ENCODE peak calls at places on chromosomes 2 and 18, in nine cellular contexts. One of them, this sample, is unnamed.

GRCh38 chr2:236190674-236191073 is 22.5 kb upstream of the GBX2 start:
- DNase-seq in kidney epithelial cell: no peak
- DNase-seq in psoas muscle: no peak
- DNase-seq in stimulated activated CD4-positive, alpha-beta T cell treated with anti-CD3 and anti-CD28 coated beads, Interleukin-1b, Interleukin-23, amount 100 ng/mL, for 24 hours: no peak
- DNase-seq in GM12878: no peak
- DNase-seq in HT1080: no peak
- DNase-seq in endothelial cell of umbilical vein: no peak
- DNase-seq in AG09309: no peak
- DNase-seq in activated T-cell treated with anti-CD3 and anti-CD28 coated beads, Interleukin-2, amount 50 U/mL, for 72 hours: no peak
- DNase-seq in this sample: no peak

GRCh38 chr18:5534845-5535244 is 9.0 kb downstream of the EPB41L3 start:
- DNase-seq in kidney epithelial cell: peak
- DNase-seq in psoas muscle: no peak
- DNase-seq in stimulated activated CD4-positive, alpha-beta T cell treated with anti-CD3 and anti-CD28 coated beads, Interleukin-1b, Interleukin-23, amount 100 ng/mL, for 24 hours: no peak
- DNase-seq in GM12878: no peak
- DNase-seq in HT1080: peak
- DNase-seq in endothelial cell of umbilical vein: no peak
- DNase-seq in AG09309: no peak
- DNase-seq in activated T-cell treated with anti-CD3 and anti-CD28 coated beads, Interleukin-2, amount 50 U/mL, for 72 hours: peak
- DNase-seq in this sample: no peak

GRCh38 chr2:33909945-33910344 is 310.8 kb upstream of the FAM98A start:
- DNase-seq in kidney epithelial cell: no peak
- DNase-seq in psoas muscle: no peak
- DNase-seq in stimulated activated CD4-positive, alpha-beta T cell treated with anti-CD3 and anti-CD28 coated beads, Interleukin-1b, Interleukin-23, amount 100 ng/mL, for 24 hours: no peak
- DNase-seq in GM12878: no peak
- DNase-seq in HT1080: no peak
- DNase-seq in endothelial cell of umbilical vein: no peak
- DNase-seq in AG09309: no peak
- DNase-seq in activated T-cell treated with anti-CD3 and anti-CD28 coated beads, Interleukin-2, amount 50 U/mL, for 72 hours: no peak
- DNase-seq in this sample: no peak

GRCh38 chr2:69483696-69484095 is 46.5 kb upstream of the NFU1 start:
- DNase-seq in kidney epithelial cell: peak
- DNase-seq in psoas muscle: no peak
- DNase-seq in stimulated activated CD4-positive, alpha-beta T cell treated with anti-CD3 and anti-CD28 coated beads, Interleukin-1b, Interleukin-23, amount 100 ng/mL, for 24 hours: no peak
- DNase-seq in GM12878: no peak
- DNase-seq in HT1080: no peak
- DNase-seq in endothelial cell of umbilical vein: peak
- DNase-seq in AG09309: no peak
- DNase-seq in activated T-cell treated with anti-CD3 and anti-CD28 coated beads, Interleukin-2, amount 50 U/mL, for 72 hours: no peak
- DNase-seq in this sample: no peak

GRCh38 chr2:191167766-191168165 is 17.0 kb upstream of the STAT4 start:
- DNase-seq in kidney epithelial cell: no peak
- DNase-seq in psoas muscle: no peak
- DNase-seq in stimulated activated CD4-positive, alpha-beta T cell treated with anti-CD3 and anti-CD28 coated beads, Interleukin-1b, Interleukin-23, amount 100 ng/mL, for 24 hours: no peak
- DNase-seq in GM12878: no peak
- DNase-seq in HT1080: peak
- DNase-seq in endothelial cell of umbilical vein: peak
- DNase-seq in AG09309: peak
- DNase-seq in activated T-cell treated with anti-CD3 and anti-CD28 coated beads, Interleukin-2, amount 50 U/mL, for 72 hours: no peak
- DNase-seq in this sample: peak

GRCh38 chr2:199310654-199311275 is 147.0 kb downstream of the SATB2 start:
- DNase-seq in kidney epithelial cell: no peak
- DNase-seq in psoas muscle: no peak
- DNase-seq in stimulated activated CD4-positive, alpha-beta T cell treated with anti-CD3 and anti-CD28 coated beads, Interleukin-1b, Interleukin-23, amount 100 ng/mL, for 24 hours: no peak
- DNase-seq in GM12878: no peak
- DNase-seq in HT1080: no peak
- DNase-seq in endothelial cell of umbilical vein: no peak
- DNase-seq in AG09309: no peak
- DNase-seq in activated T-cell treated with anti-CD3 and anti-CD28 coated beads, Interleukin-2, amount 50 U/mL, for 72 hours: no peak
- DNase-seq in this sample: no peak

GRCh38 chr2:46018773-46019593 is 278.2 kb upstream of the EPAS1 start:
- DNase-seq in kidney epithelial cell: no peak
- DNase-seq in psoas muscle: no peak
- DNase-seq in stimulated activated CD4-positive, alpha-beta T cell treated with anti-CD3 and anti-CD28 coated beads, Interleukin-1b, Interleukin-23, amount 100 ng/mL, for 24 hours: no peak
- DNase-seq in GM12878: no peak
- DNase-seq in HT1080: no peak
- DNase-seq in endothelial cell of umbilical vein: no peak
- DNase-seq in AG09309: no peak
- DNase-seq in activated T-cell treated with anti-CD3 and anti-CD28 coated beads, Interleukin-2, amount 50 U/mL, for 72 hours: no peak
- DNase-seq in this sample: no peak

GRCh38 chr2:135159191-135159590 is 107.1 kb downstream of the RAB3GAP1 start:
- DNase-seq in kidney epithelial cell: no peak
- DNase-seq in psoas muscle: no peak
- DNase-seq in stimulated activated CD4-positive, alpha-beta T cell treated with anti-CD3 and anti-CD28 coated beads, Interleukin-1b, Interleukin-23, amount 100 ng/mL, for 24 hours: no peak
- DNase-seq in GM12878: no peak
- DNase-seq in HT1080: no peak
- DNase-seq in endothelial cell of umbilical vein: no peak
- DNase-seq in AG09309: no peak
- DNase-seq in activated T-cell treated with anti-CD3 and anti-CD28 coated beads, Interleukin-2, amount 50 U/mL, for 72 hours: no peak
- DNase-seq in this sample: no peak

GRCh38 chr2:210267698-210268097 is 42.5 kb upstream of the ACADL start:
- DNase-seq in kidney epithelial cell: no peak
- DNase-seq in psoas muscle: no peak
- DNase-seq in stimulated activated CD4-positive, alpha-beta T cell treated with anti-CD3 and anti-CD28 coated beads, Interleukin-1b, Interleukin-23, amount 100 ng/mL, for 24 hours: no peak
- DNase-seq in GM12878: no peak
- DNase-seq in HT1080: no peak
- DNase-seq in endothelial cell of umbilical vein: no peak
- DNase-seq in AG09309: no peak
- DNase-seq in activated T-cell treated with anti-CD3 and anti-CD28 coated beads, Interleukin-2, amount 50 U/mL, for 72 hours: no peak
- DNase-seq in this sample: no peak